ENCODE peak calls at places on chromosomes 12 and 14, in nine cellular contexts. U is coronary artery, L is foreskin fibroblast, A is dorsolateral prefrontal cortex, O is transverse colon, H is A549, G is AG04449, B is SK-N-SH, F is AG10803. E is an unnamed sample.

GRCh38 chr12:34604227-34604626 is 581.9 kb downstream of the ALG10 start:
- DNase-seq in U (peak), L (no peak), A (peak), O (no peak), H (no peak), G (no peak), B (peak), F (no peak), E (no peak)

GRCh38 chr14:81453166-81453766 is 53.1 kb upstream of the STON2 start:
- DNase-seq in U (no peak), L (peak), A (peak), O (peak), H (peak), G (no peak), B (peak), F (peak), E (no peak)

GRCh38 chr12:95116341-95116740 is 42.9 kb upstream of the NR2C1 start:
- DNase-seq in U (no peak), L (peak), A (no peak), O (no peak), H (no peak), G (no peak), B (no peak), F (peak), E (no peak)

GRCh38 chr12:79983969-79984629 is 49.2 kb upstream of the PPP1R12A start:
- DNase-seq in U (no peak), L (peak), A (no peak), O (no peak), H (peak), G (no peak), B (no peak), F (peak), E (peak)

GRCh38 chr12:71947645-71948105 is 9.0 kb downstream of the TPH2 start:
- DNase-seq in U (no peak), L (peak), A (peak), O (no peak), H (no peak), G (no peak), B (no peak), F (peak), E (no peak)

GRCh38 chr12:51773145-51773869 is 75.2 kb downstream of the FIGNL2 start:
- DNase-seq in U (no peak), L (peak), A (no peak), O (no peak), H (peak), G (peak), B (no peak), F (peak), E (peak)

GRCh38 chr12:27841392-27841882 is 61.4 kb upstream of the MANSC4 start:
- DNase-seq in U (no peak), L (peak), A (no peak), O (no peak), H (peak), G (no peak), B (no peak), F (no peak), E (peak)

GRCh38 chr14:97703006-97703760 is 906.0 kb downstream of the VRK1 start:
- DNase-seq in U (no peak), L (no peak), A (no peak), O (no peak), H (no peak), G (no peak), B (no peak), F (no peak), E (no peak)

GRCh38 chr12:7269273-7269672 is 34.6 kb upstream of the ACSM4 start:
- DNase-seq in U (no peak), L (peak), A (no peak), O (no peak), H (no peak), G (no peak), B (no peak), F (peak), E (no peak)

GRCh38 chr12:71610036-71610795 is 53.4 kb downstream of the ZFC3H1 start:
- DNase-seq in U (no peak), L (no peak), A (no peak), O (no peak), H (no peak), G (no peak), B (no peak), F (no peak), E (no peak)

GRCh38 chr14:23183479-23183878 is at the start of gene SLC7A8:
- DNase-seq in U (no peak), L (peak), A (peak), O (peak), H (no peak), G (no peak), B (no peak), F (no peak), E (no peak)

GRCh38 chr12:1328385-1328784 is 266.0 kb downstream of the FBXL14 start:
- DNase-seq in U (no peak), L (no peak), A (no peak), O (peak), H (no peak), G (no peak), B (no peak), F (no peak), E (no peak)

GRCh38 chr14:63899953-63900352 is 47.1 kb downstream of the SYNE2 start:
- DNase-seq in U (no peak), L (no peak), A (no peak), O (no peak), H (no peak), G (no peak), B (no peak), F (no peak), E (no peak)

GRCh38 chr14:63904724-63905123 is 51.9 kb downstream of the SYNE2 start:
- DNase-seq in U (no peak), L (no peak), A (no peak), O (no peak), H (no peak), G (no peak), B (no peak), F (no peak), E (no peak)

GRCh38 chr14:63905370-63905769 is 52.6 kb downstream of the SYNE2 start:
- DNase-seq in U (no peak), L (no peak), A (no peak), O (no peak), H (no peak), G (no peak), B (no peak), F (no peak), E (no peak)

GRCh38 chr14:63902375-63902976 is 49.7 kb downstream of the SYNE2 start:
- DNase-seq in U (no peak), L (no peak), A (no peak), O (no peak), H (no peak), G (no peak), B (no peak), F (no peak), E (no peak)

GRCh38 chr14:63901434-63902085 is 48.8 kb downstream of the SYNE2 start:
- DNase-seq in U (no peak), L (peak), A (no peak), O (no peak), H (no peak), G (peak), B (no peak), F (peak), E (no peak)
- TF ChIP-seq CTCF in U (no peak), L (no peak), A (no peak), O (no peak), H (no peak), G (no peak), B (no peak), F (no peak), E (no peak)

GRCh38 chr12:5203274-5203673 is 159.6 kb downstream of the KCNA5 start:
- DNase-seq in U (no peak), L (no peak), A (no peak), O (no peak), H (no peak), G (no peak), B (no peak), F (no peak), E (no peak)

GRCh38 chr12:5201554-5202243 is 158.0 kb downstream of the KCNA5 start:
- DNase-seq in U (no peak), L (no peak), A (no peak), O (no peak), H (peak), G (peak), B (peak), F (no peak), E (no peak)

GRCh38 chr12:5204271-5204670 is 160.6 kb downstream of the KCNA5 start:
- DNase-seq in U (no peak), L (no peak), A (no peak), O (no peak), H (no peak), G (no peak), B (no peak), F (no peak), E (no peak)

GRCh38 chr12:5197127-5197526 is 153.4 kb downstream of the KCNA5 start:
- DNase-seq in U (no peak), L (no peak), A (no peak), O (no peak), H (no peak), G (peak), B (no peak), F (peak), E (peak)

DNA sequence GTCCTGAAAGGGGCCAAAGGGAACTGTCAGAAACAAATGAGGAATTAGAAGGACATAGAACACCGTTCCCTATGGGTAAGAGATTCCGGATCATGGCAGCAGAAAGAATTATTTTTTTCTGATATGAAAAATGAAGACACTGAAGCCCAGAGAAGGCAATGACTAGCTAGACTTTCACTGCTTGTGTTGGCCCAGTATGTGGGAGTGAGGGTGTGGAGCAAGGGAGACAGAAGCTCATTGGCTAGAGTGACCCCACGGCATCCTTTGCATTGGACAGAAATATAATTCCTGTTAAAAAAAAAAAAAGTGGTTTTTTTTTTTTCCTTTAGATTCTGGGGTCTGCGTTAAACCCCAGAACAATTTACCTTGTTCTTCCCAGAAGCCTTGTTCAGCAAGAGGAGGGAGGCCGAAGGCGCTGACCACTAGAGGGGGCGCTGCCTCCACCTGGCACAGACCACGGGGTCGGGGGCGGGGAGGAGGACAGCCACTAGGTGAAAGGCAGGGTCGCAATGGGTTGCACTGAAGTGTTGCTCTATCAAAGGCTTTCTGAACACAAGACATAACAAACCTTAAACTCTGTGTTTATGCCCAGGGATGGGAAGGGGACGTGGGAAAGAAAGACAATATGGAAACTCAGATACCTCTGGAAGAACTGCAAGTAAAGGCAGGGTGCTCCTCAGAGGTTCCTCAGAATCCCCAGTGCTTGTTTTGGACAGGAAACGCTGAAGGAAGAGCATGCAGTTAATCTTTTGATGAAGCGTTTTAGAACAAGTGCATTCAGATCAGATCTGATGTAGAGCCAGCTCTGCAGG is 156.8 kb downstream of the KCNA5 start:
- DNase-seq in U (no peak), L (peak), A (no peak), O (peak), H (peak), G (no peak), B (peak), F (no peak), E (no peak)
- H3K4me3 ChIP-seq in U (no peak), L (no peak), A (no peak), O (no peak), H (no peak), G (no peak), B (no peak), F (no peak), E (no peak)

DNA sequence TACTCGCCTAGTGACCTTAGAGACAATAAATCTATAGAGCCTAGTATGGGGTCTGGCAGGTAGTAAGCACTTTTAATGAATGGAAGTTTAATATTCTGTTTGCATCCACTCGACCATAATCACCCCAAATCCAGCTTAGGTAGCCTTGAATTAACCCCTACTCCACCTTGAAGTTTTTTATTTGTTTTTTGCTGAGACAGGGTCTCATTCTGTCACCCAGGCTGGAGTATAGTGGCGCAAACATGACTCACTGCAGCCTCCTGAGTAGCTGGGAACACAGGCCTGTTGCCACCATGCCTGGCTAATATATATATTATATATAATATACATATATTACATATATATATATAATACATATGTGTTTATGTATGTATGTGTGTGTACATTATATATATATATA is 38.8 kb downstream of the MDM2 start:
- DNase-seq in U (no peak), L (no peak), A (no peak), O (no peak), H (no peak), G (no peak), B (no peak), F (no peak), E (no peak)
- TF ChIP-seq CTCF in U (no peak), L (no peak), A (no peak), O (no peak), H (no peak), G (no peak), B (no peak), F (no peak), E (no peak)

DNA sequence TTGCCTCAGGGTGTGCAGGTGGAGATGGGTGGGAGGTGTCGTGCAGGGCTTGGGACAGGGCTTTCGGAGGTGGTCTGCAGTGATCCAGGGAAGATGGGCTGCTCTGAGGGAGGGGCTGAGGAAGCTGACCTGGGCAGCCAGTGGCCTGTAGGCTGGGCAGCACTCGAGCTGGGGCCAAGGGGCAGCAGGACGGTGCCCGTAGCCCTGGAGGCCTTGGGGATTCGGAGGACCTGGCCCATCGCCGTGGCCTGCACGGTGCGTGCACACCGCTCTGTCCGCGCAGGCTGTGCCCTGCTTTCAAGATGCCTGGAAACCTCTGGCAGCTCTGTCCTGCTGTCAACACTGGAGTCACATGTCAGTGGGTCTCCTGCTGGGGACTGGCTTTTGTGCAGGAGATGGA is 9.1 kb downstream of the PACS2 start:
- DNase-seq in U (peak), L (no peak), A (no peak), O (no peak), H (no peak), G (no peak), B (no peak), F (no peak), E (no peak)
- H3K4me3 ChIP-seq in U (no peak), L (no peak), A (no peak), O (no peak), H (no peak), G (no peak), B (no peak), F (no peak), E (no peak)

DNA sequence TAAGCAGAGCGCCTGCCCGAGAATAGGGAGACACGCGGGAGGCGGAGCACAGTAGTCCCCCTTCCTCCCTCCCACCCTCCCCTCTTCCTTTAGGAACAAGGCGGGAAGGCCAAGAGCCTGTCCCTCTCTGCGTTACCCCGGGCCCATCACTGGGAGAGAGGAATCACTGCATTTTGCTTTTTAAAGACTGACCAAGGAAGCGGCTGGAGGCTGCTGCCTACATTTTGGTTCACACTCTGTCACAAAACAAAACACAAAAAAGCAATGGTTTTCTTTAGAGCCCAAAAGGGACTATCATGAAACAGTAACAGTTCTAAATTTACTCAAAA is 19.8 kb downstream of the STX2 start:
- DNase-seq in U (peak), L (no peak), A (no peak), O (no peak), H (no peak), G (no peak), B (no peak), F (no peak), E (no peak)
- TF ChIP-seq CTCF in U (no peak), L (no peak), A (no peak), O (no peak), H (peak), G (no peak), B (no peak), F (no peak), E (no peak)

DNA sequence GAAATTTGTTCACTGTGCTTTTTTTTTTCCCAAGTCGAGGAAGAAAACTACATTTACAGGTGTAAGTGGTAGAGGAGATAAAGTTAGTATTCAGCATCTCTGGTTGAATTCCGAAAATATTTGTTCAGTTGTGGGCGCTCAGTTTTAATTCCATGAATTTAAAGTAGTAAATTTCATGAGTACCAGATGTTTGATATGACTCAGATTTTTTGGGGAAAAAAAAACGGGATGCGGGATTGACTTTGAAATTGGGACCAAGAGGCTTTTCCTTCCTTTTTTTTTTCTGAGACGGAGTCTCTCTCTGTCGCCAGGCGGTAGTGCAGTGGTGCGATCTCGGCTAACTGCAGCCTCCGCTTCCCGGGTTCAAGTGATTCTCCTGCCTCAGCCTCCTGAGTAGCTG is 1.6 kb downstream of the TULP3 start:
- DNase-seq in U (no peak), L (peak), A (no peak), O (no peak), H (no peak), G (no peak), B (no peak), F (peak), E (no peak)
- H3K4me3 ChIP-seq in U (peak), L (peak), A (peak), O (no peak), H (no peak), G (peak), B (peak), F (peak), E (peak)

E was measured in HFF-Myc.